ENCODE peak calls at places on chromosomes 7 and 10, in five cellular contexts. Y is IMR-90, J is GM23248, B is mammary epithelial cell, V is hepatocyte. I is an unnamed sample.

GRCh38 chr10:131728829-131729228 is 172.0 kb upstream of the PPP2R2D start:
- DNase-seq in B (no peak), J (no peak), Y (no peak), V (no peak), I (no peak)

GRCh38 chr7:27156508-27156898 is at the start of gene HOXA7:
- DNase-seq in Y (peak; percentile 63), J (peak; percentile 91), B (peak; percentile 36), V (no peak), I (no peak)

GRCh38 chr10:100014129-100014762 is 4.5 kb upstream of the DNMBP start:
- DNase-seq in J (no peak), Y (no peak), B (no peak), V (no peak), I (no peak)

GRCh38 chr7:5769571-5769970 is 11.9 kb downstream of the RNF216 start:
- DNase-seq in J (no peak), Y (no peak), V (no peak), B (no peak), I (no peak)

GRCh38 chr10:80137031-80137712 is 4.6 kb downstream of the PLAC9 start:
- DNase-seq in J (peak; percentile 89), Y (peak; percentile 67), V (peak; percentile 61), B (no peak), I (no peak)

GRCh38 chr7:158419238-158419785 is 168.3 kb downstream of the PTPRN2 start:
- DNase-seq in Y (no peak), J (no peak), V (no peak), B (no peak), I (no peak)

GRCh38 chr10:117541909-117542705 is 439 bp upstream of the EMX2 start:
- DNase-seq in J (peak; percentile 99), V (peak; percentile 69), B (no peak), Y (peak; percentile 2), I (no peak)

GRCh38 chr10:43785252-43785651 is 136.6 kb upstream of the ZNF32 start:
- DNase-seq in Y (no peak), J (no peak), B (no peak), V (no peak), I (peak; percentile 22)

GRCh38 chr10:61975107-61975932 is 73.8 kb downstream of the ARID5B start:
- DNase-seq in B (peak; percentile 72), V (peak; percentile 32), J (peak; percentile 94), Y (peak; percentile 88), I (peak; percentile 97)

GRCh38 chr10:6721964-6722615 is 142.0 kb upstream of the PRKCQ start:
- DNase-seq in B (peak; percentile 88), V (no peak), Y (peak; percentile 99), J (peak; percentile 96), I (peak; percentile 73)

GRCh38 chr7:13476881-13477444 is 512.5 kb downstream of the ETV1 start:
- DNase-seq in J (peak; percentile 3), V (no peak), B (no peak), Y (no peak), I (peak; percentile 22)

GRCh38 chr7:84106291-84106690 is 88.3 kb downstream of the SEMA3A start:
- DNase-seq in J (no peak), Y (no peak), B (no peak), V (no peak), I (peak; percentile 38)

GRCh38 chr7:69204936-69205335 is 393.3 kb upstream of the AUTS2 start:
- DNase-seq in V (no peak), B (no peak), J (peak; percentile 20), Y (no peak), I (no peak)

GRCh38 chr10:69801094-69801433 is 642 bp upstream of the COL13A1 start:
- DNase-seq in J (peak; percentile 70), Y (peak; percentile 55), V (peak; percentile 80), B (peak; percentile 61), I (peak; percentile 92)

GRCh38 chr10:20776384-20776783 is 120.7 kb downstream of the NEBL start:
- DNase-seq in V (no peak), J (no peak), Y (no peak), B (no peak), I (no peak)

GRCh38 chr10:74213571-74214162 is 62.6 kb downstream of the ADK start:
- DNase-seq in Y (peak; percentile 51), V (peak; percentile 18), B (no peak), J (peak; percentile 61), I (peak; percentile 95)

DNA sequence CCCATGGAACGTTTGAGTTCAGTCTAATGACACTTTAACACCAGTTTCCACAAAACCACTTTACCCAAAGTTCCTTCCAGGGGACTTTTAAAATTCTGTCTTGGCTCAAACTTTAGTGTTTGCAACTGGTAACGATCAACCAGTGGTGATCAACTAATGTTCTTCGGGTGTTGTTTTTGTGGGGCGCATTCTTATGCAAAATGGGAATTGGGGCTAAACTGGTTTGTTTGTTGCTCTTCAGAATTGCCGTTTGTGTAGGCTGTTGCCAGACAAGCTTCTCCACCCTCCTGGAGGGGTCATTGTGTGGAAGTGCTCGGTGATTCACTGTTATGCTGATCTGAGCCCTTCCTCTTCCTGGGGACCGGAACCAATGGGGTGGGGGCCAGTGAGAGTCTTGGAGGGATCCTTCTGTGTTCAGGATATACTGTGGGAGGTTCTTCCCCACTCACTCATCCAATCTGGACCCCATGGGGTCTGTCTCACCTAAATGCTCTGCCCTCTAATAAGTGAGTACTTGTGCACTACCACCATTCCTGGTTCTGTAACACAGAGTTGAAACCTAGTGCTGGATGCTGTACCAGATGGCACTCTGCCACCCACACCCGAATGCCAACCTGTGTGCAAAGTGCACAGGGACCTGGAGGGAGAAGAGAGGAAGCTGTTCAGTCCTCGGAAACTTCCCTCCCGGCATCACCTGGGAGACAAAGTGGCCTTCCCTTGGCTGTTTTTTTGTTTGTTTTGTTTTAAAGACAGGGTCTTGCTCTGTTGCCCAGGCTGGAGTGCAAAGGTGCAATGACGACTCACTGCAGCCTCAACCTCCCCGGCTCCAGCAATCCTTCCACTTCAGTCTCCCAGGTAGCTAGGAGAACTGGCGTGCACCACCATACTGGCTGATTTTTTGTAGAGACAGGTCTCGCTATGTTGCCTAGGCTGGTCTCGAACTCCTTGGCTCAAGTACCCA is 2.1 kb downstream of the NFE2L3 start:
- DNase-seq in B (no peak), V (no peak), Y (peak; percentile 68), J (no peak), I (peak; percentile 84)
- H2AFZ ChIP-seq in B (no peak overlapping the region), V (no peak overlapping the region), Y (peak overlapping the region; percentile 84), J (no peak overlapping the region), I (peak overlapping the region; percentile 30)

GRCh38 chr7:2076649-2077064 is 156.1 kb downstream of the MAD1L1 start:
- DNase-seq in B (no peak), V (no peak), J (no peak), Y (no peak), I (no peak)

GRCh38 chr7:2078899-2079298 is 153.8 kb downstream of the MAD1L1 start:
- DNase-seq in B (no peak), V (no peak), J (no peak), Y (no peak), I (no peak)

GRCh38 chr7:2080069-2080405 is 152.7 kb downstream of the MAD1L1 start:
- DNase-seq in Y (no peak), V (no peak), B (no peak), J (no peak), I (no peak)

GRCh38 chr7:2081526-2082356 is 151.0 kb downstream of the MAD1L1 start:
- DNase-seq in V (no peak), B (no peak), J (no peak), Y (no peak), I (no peak)

GRCh38 chr7:2079332-2080068 is 153.2 kb downstream of the MAD1L1 start:
- DNase-seq in Y (no peak), J (no peak), V (no peak), B (no peak), I (no peak)
- H2AFZ ChIP-seq in Y (no peak overlapping the region), J (no peak overlapping the region), V (no peak overlapping the region), B (no peak overlapping the region), I (no peak overlapping the region)

GRCh38 chr7:44872787-44873186 is 12.5 kb downstream of the PURB start:
- DNase-seq in J (no peak), V (no peak), B (no peak), Y (no peak), I (no peak)

DNA sequence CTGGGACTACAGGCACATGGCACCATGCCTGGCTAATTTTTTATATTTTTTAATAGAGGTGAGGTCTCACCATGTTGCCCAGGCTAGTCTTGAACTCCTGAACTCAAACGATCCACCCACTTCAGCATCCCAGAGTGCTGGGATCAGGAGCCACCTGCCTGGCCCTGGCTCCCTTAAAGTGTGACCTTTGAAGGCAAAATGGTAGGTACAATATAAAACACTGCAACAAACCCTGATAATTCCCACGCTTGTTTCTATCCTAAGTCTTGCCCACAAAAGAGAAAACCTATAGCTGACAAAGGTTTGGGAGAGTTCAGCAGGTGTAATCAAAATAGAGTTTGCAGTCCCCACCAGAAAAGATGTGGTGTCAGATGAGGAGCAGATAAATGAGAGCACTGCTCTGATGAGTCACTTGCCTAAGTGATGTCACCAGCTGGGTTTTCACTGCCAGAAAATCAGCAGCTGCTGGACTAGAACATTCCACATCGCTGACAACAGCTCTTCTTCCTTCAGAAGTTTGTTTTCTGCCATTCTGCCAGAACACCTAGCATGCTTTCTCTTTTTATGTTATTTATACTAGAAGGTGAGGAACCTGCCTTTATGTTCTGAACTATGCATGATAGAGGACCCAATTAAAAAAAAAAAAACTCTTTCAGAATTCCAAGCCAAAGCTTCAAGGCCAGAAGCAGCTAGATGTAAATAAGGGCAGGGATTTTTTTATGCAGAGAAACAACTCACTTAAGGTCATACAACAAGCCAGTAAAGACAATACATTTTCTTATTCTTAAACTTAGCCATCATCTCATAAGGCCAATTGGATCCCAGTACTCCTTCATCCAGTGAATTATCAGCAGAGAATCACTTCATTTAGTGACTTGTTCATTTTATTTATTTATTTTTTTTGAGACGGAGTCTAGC is 18.0 kb downstream of the PURB start:
- DNase-seq in V (peak; percentile 62), Y (peak; percentile 91), J (peak; percentile 94), B (peak; percentile 75), I (peak; percentile 77)
- H2AFZ ChIP-seq in V (no peak overlapping the region), Y (no peak overlapping the region), J (no peak overlapping the region), B (peak overlapping the region; percentile 2), I (no peak overlapping the region)

GRCh38 chr10:101710064-101710695 is 15.2 kb upstream of the FBXW4 start:
- DNase-seq in B (no peak), J (no peak), V (no peak), Y (peak; percentile 10), I (no peak)
- H2AFZ ChIP-seq in B (no peak overlapping the region), J (no peak overlapping the region), V (no peak overlapping the region), Y (no peak overlapping the region), I (no peak overlapping the region)

GRCh38 chr10:31112961-31113360 is 81.3 kb upstream of the ZNF438 start:
- DNase-seq in Y (peak; percentile 40), J (peak; percentile 16), V (no peak), B (no peak), I (no peak)

GRCh38 chr10:31120392-31120791 is 88.7 kb upstream of the ZNF438 start:
- DNase-seq in Y (peak; percentile 38), V (no peak), B (no peak), J (no peak), I (no peak)

GRCh38 chr10:31118561-31118960 is 86.9 kb upstream of the ZNF438 start:
- DNase-seq in B (peak; percentile 72), J (peak; percentile 76), Y (peak; percentile 62), V (peak; percentile 16), I (peak; percentile 27)

GRCh38 chr10:31121074-31121685 is 89.5 kb upstream of the ZNF438 start:
- DNase-seq in V (no peak), B (no peak), Y (peak; percentile 31), J (peak; percentile 74), I (no peak)

GRCh38 chr10:31116226-31116625 is 84.6 kb upstream of the ZNF438 start:
- DNase-seq in Y (no peak), B (peak; percentile 94), J (no peak), V (no peak), I (no peak)
- H2AFZ ChIP-seq in Y (no peak overlapping the region), B (no peak overlapping the region), J (no peak overlapping the region), V (no peak overlapping the region), I (no peak overlapping the region)

I was measured in PC-3.